ENCODE peak calls at places on chromosomes 1 and 21, in seven cellular contexts. Q, R, K, M, S, N and J are unnamed samples.

GRCh38 chr21:46667735-46668380 is 32.4 kb downstream of the PRMT2 start:
- DNase-seq in Q (no peak), R (peak), K (peak), M (no peak), S (no peak), N (no peak), J (no peak)

GRCh38 chr1:16171314-16172223 is 15.7 kb upstream of the EPHA2 start:
- DNase-seq in Q (no peak), R (no peak), K (no peak), M (no peak), S (no peak), N (no peak), J (no peak)

GRCh38 chr1:109392788-109393580 is 4.7 kb downstream of the SORT1 start:
- DNase-seq in Q (no peak), R (peak), K (peak), M (peak), S (no peak), N (peak), J (no peak)

GRCh38 chr1:212958175-212958574 is 7.8 kb downstream of the VASH2 start:
- DNase-seq in Q (no peak), R (no peak), K (peak), M (no peak), S (no peak), N (no peak), J (no peak)

GRCh38 chr1:153566414-153567371 is 1.0 kb upstream of the S100A2 start:
- DNase-seq in Q (peak), R (peak), K (peak), M (peak), S (peak), N (peak), J (peak)

GRCh38 chr1:223401873-223402789 is 8.9 kb downstream of the CCDC185 start:
- DNase-seq in Q (peak), R (no peak), K (peak), M (no peak), S (no peak), N (no peak), J (no peak)

GRCh38 chr1:241475688-241476087 is 43.9 kb downstream of the FH start:
- DNase-seq in Q (no peak), R (no peak), K (no peak), M (no peak), S (no peak), N (no peak), J (no peak)

GRCh38 chr21:19535356-19535755 is 1131.8 kb upstream of the TMPRSS15 start:
- DNase-seq in Q (no peak), R (no peak), K (no peak), M (no peak), S (no peak), N (no peak), J (no peak)

GRCh38 chr1:244614113-244614836 is 38.7 kb upstream of the DESI2 start:
- DNase-seq in Q (no peak), R (no peak), K (no peak), M (peak), S (no peak), N (no peak), J (no peak)

GRCh38 chr1:245604979-245605378 is 450.2 kb downstream of the KIF26B start:
- DNase-seq in Q (no peak), R (no peak), K (peak), M (no peak), S (no peak), N (no peak), J (no peak)

GRCh38 chr1:165616987-165617546 is 14.0 kb upstream of the MGST3 start:
- DNase-seq in Q (no peak), R (no peak), K (no peak), M (no peak), S (no peak), N (no peak), J (no peak)

DNA sequence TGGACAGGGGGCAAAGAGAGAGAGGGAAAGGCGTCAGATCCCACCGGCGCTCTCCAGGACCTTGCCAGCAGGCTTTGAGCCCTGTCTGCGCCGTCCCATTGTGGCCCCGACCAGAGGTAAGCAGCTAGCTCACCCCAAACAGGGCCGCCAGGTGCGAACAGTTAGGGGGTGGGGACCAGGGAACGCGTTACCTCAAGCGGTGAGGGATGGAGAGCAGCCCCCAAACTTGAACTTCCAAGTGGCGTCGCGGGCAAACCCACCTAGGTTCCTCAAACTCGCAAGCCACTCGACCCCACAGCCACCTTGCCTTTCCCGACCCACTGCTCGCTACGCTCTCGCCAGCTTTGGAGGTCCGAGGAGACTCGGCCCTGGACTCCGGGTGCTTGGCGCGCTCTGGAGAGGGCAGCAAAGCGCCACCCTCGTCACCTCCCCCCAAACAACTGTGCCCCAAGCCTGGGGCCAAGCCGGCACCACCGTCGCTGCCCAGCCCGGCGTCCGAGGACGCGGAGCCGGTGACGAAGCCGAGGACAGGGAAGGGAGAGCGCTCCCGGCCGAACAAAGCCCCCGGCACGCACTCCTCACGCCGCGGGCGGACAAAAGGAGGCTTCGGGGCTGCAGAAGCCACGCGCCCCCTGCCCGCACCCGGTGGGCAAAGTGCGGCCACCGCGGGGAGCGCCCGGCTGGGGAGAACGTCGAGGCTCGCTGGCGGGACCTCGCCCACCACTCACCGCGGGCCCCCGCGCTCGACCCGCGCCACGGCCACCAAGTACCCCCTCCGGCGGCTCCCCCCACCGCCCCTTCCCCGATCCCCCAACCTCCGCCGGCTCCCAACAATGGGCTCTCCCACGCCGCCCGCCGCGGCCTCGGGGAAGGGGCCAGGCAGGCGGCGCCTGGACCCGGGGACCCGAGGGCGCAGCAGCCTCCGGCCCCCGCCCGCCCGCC is 984 bp downstream of the SSBP3 start:
- DNase-seq in Q (no peak), R (peak), K (no peak), M (peak), S (no peak), N (peak), J (no peak)
- TF ChIP-seq CTCF in Q (no peak), R (no peak), K (no peak), M (no peak), S (no peak), N (no peak), J (no peak)

GRCh38 chr1:2801535-2802291 is at the start of gene TTC34:
- DNase-seq in Q (no peak), R (peak), K (peak), M (no peak), S (no peak), N (peak), J (peak)
- TF ChIP-seq CTCF in Q (no peak), R (no peak), K (peak), M (no peak), S (no peak), N (peak), J (peak)

GRCh38 chr21:31476551-31477120 is 132.6 kb upstream of the TIAM1 start:
- DNase-seq in Q (no peak), R (no peak), K (no peak), M (no peak), S (no peak), N (no peak), J (no peak)

GRCh38 chr21:31479222-31479621 is 135.2 kb upstream of the TIAM1 start:
- DNase-seq in Q (no peak), R (no peak), K (no peak), M (no peak), S (no peak), N (no peak), J (no peak)

GRCh38 chr21:31471865-31472264 is 127.8 kb upstream of the TIAM1 start:
- DNase-seq in Q (no peak), R (no peak), K (no peak), M (no peak), S (no peak), N (no peak), J (no peak)

GRCh38 chr21:31473685-31474345 is 129.8 kb upstream of the TIAM1 start:
- DNase-seq in Q (no peak), R (no peak), K (no peak), M (no peak), S (no peak), N (no peak), J (no peak)

DNA sequence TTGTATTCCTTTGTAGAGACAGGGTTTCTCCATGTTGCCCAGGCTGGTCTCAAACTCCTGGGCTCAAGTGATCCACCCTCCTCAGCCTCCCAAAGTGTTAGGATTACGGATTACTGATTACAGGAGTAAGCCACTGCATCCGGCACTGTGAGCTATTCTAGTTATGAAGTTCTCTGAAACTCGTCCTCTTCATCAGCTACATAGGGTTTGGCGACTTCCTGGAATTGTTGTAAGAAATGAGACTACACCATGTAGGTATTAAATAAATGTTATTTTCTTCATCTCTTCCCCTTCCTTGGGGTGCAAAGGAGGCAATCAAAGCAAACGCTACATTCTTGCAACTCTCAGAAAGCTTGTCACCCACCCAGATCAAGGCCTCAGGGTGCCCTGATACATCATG is 131.2 kb upstream of the TIAM1 start:
- DNase-seq in Q (no peak), R (no peak), K (no peak), M (no peak), S (no peak), N (no peak), J (no peak)
- TF ChIP-seq CTCF in Q (no peak), R (no peak), K (no peak), M (no peak), S (no peak), N (no peak), J (no peak)

DNA sequence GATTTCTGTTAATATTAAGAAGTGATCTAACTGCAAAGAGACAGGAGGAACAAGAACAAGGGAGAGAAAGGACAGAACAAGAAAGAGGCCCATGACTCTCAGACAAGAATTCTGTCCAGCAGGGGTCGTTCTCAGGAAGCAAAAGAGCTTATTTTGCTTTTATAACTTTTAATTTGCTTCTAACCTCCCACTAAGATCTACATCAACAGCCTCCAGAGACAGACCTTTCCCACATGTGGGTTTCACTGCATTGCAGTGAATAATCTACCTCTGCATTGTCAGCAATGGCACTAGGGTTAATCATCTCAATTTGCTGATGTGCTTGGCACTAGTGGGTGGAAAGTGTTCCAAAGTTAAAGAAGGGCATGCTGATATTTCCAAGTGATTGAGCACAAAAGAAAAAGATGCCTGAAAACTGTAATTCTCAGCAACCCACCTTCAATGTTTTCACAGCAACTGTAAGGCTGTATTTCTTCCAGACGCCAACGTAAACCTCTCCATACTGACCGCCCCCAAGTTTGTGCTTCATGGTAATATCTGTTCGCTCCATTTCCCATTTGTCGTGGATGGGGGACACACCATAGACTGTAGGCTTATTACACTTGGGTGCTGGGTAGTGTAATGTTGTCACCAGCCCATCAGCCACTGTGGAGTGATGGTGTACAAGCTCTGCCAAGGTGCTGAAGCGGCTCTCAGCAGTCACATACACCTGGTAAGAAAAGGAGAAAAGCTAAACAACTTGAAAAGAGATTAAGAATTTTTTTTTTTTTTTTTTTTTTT is 39.5 kb downstream of the TOR3A start:
- DNase-seq in Q (peak), R (no peak), K (peak), M (peak), S (no peak), N (no peak), J (no peak)
- TF ChIP-seq CTCF in Q (peak), R (peak), K (peak), M (peak), S (peak), N (peak), J (peak)

DNA sequence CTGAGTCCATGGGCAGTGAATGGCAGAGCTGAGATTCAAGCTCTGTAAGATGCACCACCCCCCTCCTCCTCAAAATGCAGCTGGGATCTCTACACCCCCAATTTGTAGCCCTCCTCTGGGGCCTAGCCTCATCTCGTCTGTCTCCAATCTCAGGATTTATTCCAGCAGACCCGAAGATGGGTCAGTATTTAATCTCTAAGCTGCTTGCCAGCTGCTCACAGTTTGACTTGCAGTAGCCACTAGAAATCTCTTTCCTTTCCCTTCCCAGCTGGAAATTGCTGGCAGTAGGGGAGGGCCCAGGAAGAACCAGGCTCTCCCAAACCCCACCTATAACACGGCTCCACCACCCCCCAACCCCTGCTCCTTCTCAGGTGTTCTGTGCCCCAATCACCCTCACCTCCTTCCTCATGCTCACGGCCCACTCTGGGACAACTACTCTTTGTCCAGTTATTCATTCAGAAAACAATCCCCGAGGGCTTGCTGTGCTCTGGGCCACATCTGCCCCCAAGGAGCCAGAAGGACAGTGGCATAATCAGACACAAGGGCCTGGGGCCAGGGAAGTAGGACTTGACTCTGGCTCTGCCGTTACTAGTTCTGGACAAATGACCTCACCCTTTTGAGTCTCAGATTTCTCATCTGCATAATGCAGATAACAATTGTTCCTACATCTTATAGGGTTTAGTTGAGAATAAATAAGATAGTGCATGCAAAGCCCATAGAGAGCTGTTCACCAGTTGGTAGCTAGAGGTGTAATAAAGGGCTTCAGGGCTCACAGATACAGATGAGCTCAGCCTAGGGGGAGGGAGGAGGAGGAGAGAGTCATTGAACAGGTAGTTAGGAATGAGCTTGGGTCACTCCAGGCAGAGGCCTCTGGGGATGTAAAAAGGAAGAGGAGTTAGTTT is 1.3 kb downstream of the LACTBL1 start:
- DNase-seq in Q (no peak), R (no peak), K (peak), M (no peak), S (no peak), N (no peak), J (no peak)
- TF ChIP-seq CTCF in Q (no peak), R (no peak), K (no peak), M (no peak), S (no peak), N (no peak), J (no peak)

GRCh38 chr21:15241997-15242767 is 177.4 kb upstream of the NRIP1 start:
- DNase-seq in Q (no peak), R (no peak), K (no peak), M (no peak), S (no peak), N (no peak), J (no peak)
- TF ChIP-seq CTCF in Q (no peak), R (no peak), K (no peak), M (no peak), S (no peak), N (no peak), J (no peak)

DNA sequence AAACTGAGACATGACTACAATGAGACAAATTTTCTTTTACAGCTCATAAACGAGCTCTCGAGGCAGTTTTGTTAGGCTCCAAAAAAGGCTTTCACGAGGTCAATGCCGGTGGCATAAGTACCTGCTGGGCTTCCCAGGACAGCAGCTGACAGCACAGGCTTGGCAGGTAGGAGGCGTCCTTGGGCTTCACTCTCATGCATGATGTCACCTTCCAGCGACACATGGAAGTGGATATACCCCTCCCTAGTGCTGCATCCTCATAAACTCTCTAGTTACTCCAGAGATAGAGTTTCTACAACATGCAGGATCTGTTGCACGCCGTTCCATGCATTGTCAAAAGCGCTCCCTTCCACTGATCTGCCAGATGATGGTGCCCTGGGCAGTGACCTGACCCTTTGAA is 112.5 kb upstream of the PAXBP1 start:
- DNase-seq in Q (no peak), R (no peak), K (no peak), M (no peak), S (no peak), N (no peak), J (no peak)
- TF ChIP-seq CTCF in Q (no peak), R (no peak), K (no peak), M (no peak), S (no peak), N (no peak), J (no peak)